ENCODE peak calls at places on chromosomes 5 and 9, in nine cellular contexts. S is lung; P is stimulated activated CD4-positive, alpha-beta T cell treated with anti-CD3 and anti-CD28 coated beads, Interleukin-15, amount 100 ng/mL, for 1 hour; N is brain microvascular endothelial cell; O is bronchial epithelial cell; R is CD8-positive, alpha-beta T cell; G is GM13977; Z is activated CD4-positive, alpha-beta T cell treated with anti-CD3 and anti-CD28 coated beads, Interleukin-2, amount 50 U/mL, for 1 hour; J is hippocampal formation. I is an unnamed sample.

GRCh38 chr5:179607449-179607931 is 16.0 kb downstream of the HNRNPH1 start:
- DNase-seq in R (no peak), J (peak; percentile 40), Z (no peak), O (no peak), N (no peak), G (no peak), S (no peak), P (no peak), I (no peak)

GRCh38 chr9:79020266-79020665 is 551.5 kb upstream of the TLE4 start:
- DNase-seq in Z (no peak), G (no peak), R (no peak), J (no peak), O (no peak), S (no peak), N (no peak), P (no peak), I (no peak)

GRCh38 chr9:34746526-34746925 is 36.6 kb upstream of the CCL21 start:
- DNase-seq in O (peak; percentile 63), R (no peak), G (no peak), S (no peak), N (no peak), Z (no peak), J (no peak), P (no peak), I (no peak)

GRCh38 chr5:1670342-1670741 is 129.3 kb downstream of the MRPL36 start:
- DNase-seq in J (no peak), R (no peak), O (peak; percentile 72), P (no peak), G (no peak), S (no peak), Z (no peak), N (no peak), I (no peak)

GRCh38 chr9:104094534-104095020 is 468 bp downstream of the SMC2 start:
- DNase-seq in J (no peak), R (no peak), P (no peak), S (no peak), O (peak; percentile 25), Z (no peak), G (no peak), N (no peak), I (peak; percentile 6)

GRCh38 chr9:133737071-133737773 is 930 bp downstream of the SARDH start:
- DNase-seq in S (no peak), N (no peak), J (no peak), G (no peak), R (no peak), Z (no peak), O (no peak), P (no peak), I (no peak)

GRCh38 chr5:67043789-67044511 is 152.6 kb downstream of the CD180 start:
- DNase-seq in S (no peak), P (no peak), N (no peak), J (no peak), O (no peak), Z (no peak), R (no peak), G (no peak), I (no peak)

GRCh38 chr9:20989923-20990341 is 41.5 kb downstream of the HACD4 start:
- DNase-seq in N (no peak), S (peak; percentile 32), P (no peak), R (no peak), O (no peak), J (peak; percentile 12), Z (no peak), G (no peak), I (no peak)

GRCh38 chr9:129111762-129112151 is 542 bp downstream of the PTPA start:
- DNase-seq in P (peak; percentile 11), R (no peak), S (peak; percentile 47), J (peak; percentile 10), O (no peak), Z (peak; percentile 19), N (peak; percentile 41), G (peak; percentile 67), I (peak; percentile 67)

GRCh38 chr9:93475856-93476255 is 22.5 kb upstream of the FAM120AOS start:
- DNase-seq in P (no peak), G (no peak), S (no peak), N (no peak), J (no peak), R (no peak), O (no peak), Z (no peak), I (no peak)

GRCh38 chr5:1840741-1841521 is 39.7 kb downstream of the NDUFS6 start:
- DNase-seq in O (no peak), Z (no peak), P (no peak), S (no peak), R (no peak), N (no peak), J (no peak), G (no peak), I (no peak)

GRCh38 chr5:73198833-73199592 is 26.0 kb downstream of the TMEM174 start:
- DNase-seq in P (no peak), O (no peak), Z (no peak), R (no peak), S (no peak), J (no peak), G (no peak), N (no peak), I (no peak)

GRCh38 chr5:15103864-15104263 is 232.3 kb upstream of the ANKH start:
- DNase-seq in N (no peak), Z (no peak), O (peak; percentile 46), R (no peak), J (no peak), P (no peak), S (no peak), G (no peak), I (no peak)

GRCh38 chr9:133526721-133527321 is 2.1 kb upstream of the MYMK start:
- DNase-seq in P (no peak), S (no peak), J (peak; percentile 78), R (no peak), N (no peak), G (no peak), O (no peak), Z (no peak), I (no peak)

GRCh38 chr5:145924849-145925248 is 11.5 kb upstream of the SH3RF2 start:
- DNase-seq in O (no peak), P (no peak), S (no peak), N (no peak), Z (no peak), G (no peak), R (no peak), J (no peak), I (no peak)

GRCh38 chr5:38600334-38601045 is 44.0 kb upstream of the LIFR start:
- DNase-seq in O (peak; percentile 68), R (no peak), S (peak; percentile 37), G (no peak), Z (no peak), P (no peak), N (no peak), J (no peak), I (no peak)

GRCh38 chr9:72384710-72385475 is 19.9 kb upstream of the ZFAND5 start:
- DNase-seq in Z (no peak), O (peak; percentile 40), P (no peak), S (no peak), N (no peak), J (no peak), G (no peak), R (no peak), I (no peak)

GRCh38 chr9:134435527-134436355 is 109.5 kb downstream of the RXRA start:
- DNase-seq in P (no peak), J (peak; percentile 52), S (no peak), N (no peak), Z (no peak), G (no peak), R (no peak), O (no peak), I (no peak)

GRCh38 chr5:15995206-15996052 is 184.2 kb downstream of the MARCHF11 start:
- DNase-seq in J (peak; percentile 22), Z (no peak), O (peak; percentile 66), P (no peak), N (peak; percentile 7), G (no peak), S (no peak), R (no peak), I (no peak)